ENCODE peak calls at places on chromosomes 6 and 20, in eight cellular contexts. B, Y, I, O, M, X, R and J are unnamed samples.

GRCh38 chr20:43919686-43920403 is 5.2 kb downstream of the TOX2 start:
- DNase-seq in B (peak), Y (no peak), I (no peak), O (no peak), M (no peak), X (no peak), R (no peak), J (no peak)

GRCh38 chr6:7542065-7542877 is 800 bp downstream of the DSP start:
- DNase-seq in B (peak), Y (peak), I (peak), O (no peak), M (peak), X (no peak), R (peak), J (no peak)

GRCh38 chr6:106066984-106067383 is 19.2 kb upstream of the PRDM1 start:
- DNase-seq in B (no peak), Y (no peak), I (no peak), O (no peak), M (no peak), X (no peak), R (no peak), J (no peak)

GRCh38 chr20:44187054-44187762 is at the start of gene JPH2:
- DNase-seq in B (no peak), Y (no peak), I (peak), O (no peak), M (peak), X (no peak), R (no peak), J (peak)

GRCh38 chr20:5376228-5376627 is 59.5 kb upstream of the PROKR2 start:
- DNase-seq in B (no peak), Y (no peak), I (no peak), O (no peak), M (no peak), X (no peak), R (no peak), J (no peak)

GRCh38 chr6:26022166-26022510 is 59.5 kb downstream of the TRIM38 start:
- DNase-seq in B (no peak), Y (peak), I (peak), O (no peak), M (no peak), X (peak), R (peak), J (no peak)

GRCh38 chr6:92329416-92329815 is 1089.9 kb downstream of the EPHA7 start:
- DNase-seq in B (no peak), Y (no peak), I (no peak), O (no peak), M (no peak), X (no peak), R (no peak), J (no peak)

GRCh38 chr6:102438181-102438580 is 1044.7 kb downstream of the GRIK2 start:
- DNase-seq in B (no peak), Y (no peak), I (no peak), O (no peak), M (no peak), X (no peak), R (no peak), J (no peak)

GRCh38 chr20:37598101-37598530 is 70.4 kb upstream of the BLCAP start:
- DNase-seq in B (no peak), Y (no peak), I (no peak), O (no peak), M (no peak), X (no peak), R (peak), J (no peak)

GRCh38 chr20:10508060-10508459 is 73.0 kb downstream of the SLX4IP start:
- DNase-seq in B (no peak), Y (no peak), I (peak), O (no peak), M (no peak), X (no peak), R (no peak), J (no peak)

GRCh38 chr6:118186676-118187567 is 279.9 kb downstream of the SLC35F1 start:
- DNase-seq in B (no peak), Y (no peak), I (no peak), O (no peak), M (no peak), X (peak), R (no peak), J (no peak)

GRCh38 chr6:158244373-158244772 is 67.9 kb upstream of the TULP4 start:
- DNase-seq in B (no peak), Y (no peak), I (no peak), O (no peak), M (no peak), X (peak), R (no peak), J (no peak)

GRCh38 chr6:79466222-79466834 is 70.9 kb downstream of the LCA5 start:
- DNase-seq in B (no peak), Y (peak), I (no peak), O (no peak), M (no peak), X (peak), R (peak), J (no peak)

GRCh38 chr20:9912858-9913434 is 74.1 kb upstream of the PAK5 start:
- DNase-seq in B (no peak), Y (peak), I (peak), O (no peak), M (peak), X (peak), R (peak), J (no peak)

GRCh38 chr6:82646231-82646615 is 282.6 kb downstream of the TPBG start:
- DNase-seq in B (no peak), Y (no peak), I (no peak), O (no peak), M (no peak), X (no peak), R (no peak), J (no peak)

GRCh38 chr20:41063442-41063841 is 34.8 kb downstream of the TOP1 start:
- DNase-seq in B (no peak), Y (no peak), I (no peak), O (no peak), M (no peak), X (no peak), R (no peak), J (no peak)

GRCh38 chr20:31682927-31683326 is 39.7 kb downstream of the BCL2L1 start:
- DNase-seq in B (no peak), Y (no peak), I (no peak), O (no peak), M (no peak), X (no peak), R (no peak), J (no peak)

GRCh38 chr6:130306377-130306776 is 59.4 kb upstream of the TMEM200A start:
- DNase-seq in B (no peak), Y (no peak), I (no peak), O (no peak), M (no peak), X (no peak), R (no peak), J (no peak)